ENCODE peak calls at places on chromosomes 2 and 18, in six cellular contexts. Y, F, C, M, L and Q are unnamed samples.

GRCh38 chr18:69518989-69519388 is 118.3 kb downstream of the DOK6 start:
- DNase-seq in L (no peak), Y (no peak), F (no peak), M (no peak), C (no peak), Q (peak; percentile 32)

GRCh38 chr18:3397031-3397750 is 52.8 kb upstream of the TGIF1 start:
- DNase-seq in C (no peak), M (no peak), F (no peak), L (no peak), Y (no peak), Q (no peak)

GRCh38 chr18:50013363-50014138 is 181.4 kb downstream of the MYO5B start:
- DNase-seq in C (peak; percentile 57), L (no peak), M (no peak), F (no peak), Y (no peak), Q (no peak)

GRCh38 chr18:61639886-61640285 is 252.9 kb downstream of the RNF152 start:
- DNase-seq in M (no peak), F (no peak), L (no peak), C (no peak), Y (no peak), Q (no peak)

GRCh38 chr2:59885536-59885935 is 667.9 kb downstream of the BCL11A start:
- DNase-seq in L (no peak), F (no peak), M (no peak), Y (no peak), C (no peak), Q (no peak)

GRCh38 chr2:27249891-27250651 is 12.8 kb downstream of the SLC30A3 start:
- DNase-seq in M (peak; percentile 90), Y (peak; percentile 31), F (peak; percentile 62), L (peak; percentile 79), C (peak; percentile 11), Q (peak; percentile 27)

GRCh38 chr2:27685577-27685976 is 21.9 kb downstream of the SLC4A1AP start:
- DNase-seq in C (no peak), L (no peak), F (no peak), M (no peak), Y (no peak), Q (no peak)

GRCh38 chr2:101253013-101253712 is 477 bp downstream of the CNOT11 start:
- DNase-seq in L (peak; percentile 48), F (peak; percentile 41), Y (peak; percentile 32), C (peak; percentile 40), M (no peak), Q (peak; percentile 51)

GRCh38 chr2:49755777-49756176 is 601.5 kb upstream of the FSHR start:
- DNase-seq in F (no peak), C (no peak), L (no peak), Y (no peak), M (no peak), Q (no peak)

GRCh38 chr2:75562513-75562864 is 1.8 kb upstream of the EVA1A start:
- DNase-seq in C (no peak), F (no peak), M (no peak), L (no peak), Y (peak; percentile 61), Q (peak; percentile 33)

GRCh38 chr2:165390875-165391274 is 78.6 kb upstream of the CSRNP3 start:
- DNase-seq in F (no peak), M (no peak), C (no peak), L (no peak), Y (no peak), Q (no peak)

GRCh38 chr2:191724015-191724414 is 46.1 kb downstream of the NABP1 start:
- DNase-seq in M (no peak), L (no peak), F (no peak), C (no peak), Y (no peak), Q (no peak)

GRCh38 chr2:128347701-128348504 is 29.2 kb upstream of the HS6ST1 start:
- DNase-seq in M (no peak), C (peak; percentile 36), Y (no peak), L (no peak), F (no peak), Q (peak; percentile 91)

GRCh38 chr18:44679912-44680270 is 797 bp upstream of the SETBP1 start:
- DNase-seq in C (no peak), F (peak; percentile 54), M (peak; percentile 67), Y (no peak), L (peak; percentile 52), Q (peak; percentile 64)

GRCh38 chr18:36544036-36544725 is 246.7 kb downstream of the FHOD3 start:
- DNase-seq in M (no peak), C (no peak), L (no peak), Y (no peak), F (no peak), Q (no peak)

GRCh38 chr18:69858897-69859296 is 88.8 kb downstream of the CD226 start:
- DNase-seq in C (no peak), M (no peak), Y (no peak), F (no peak), L (no peak), Q (no peak)

GRCh38 chr2:222318712-222319575 is 20.1 kb upstream of the PAX3 start:
- DNase-seq in Y (no peak), C (no peak), L (no peak), M (peak; percentile 81), F (peak; percentile 54), Q (no peak)

GRCh38 chr2:223460774-223461211 is 141.4 kb downstream of the SCG2 start:
- DNase-seq in F (no peak), C (peak; percentile 68), Y (peak; percentile 73), M (no peak), L (no peak), Q (peak; percentile 70)

GRCh38 chr2:17162721-17163120 is 355.5 kb downstream of the RAD51AP2 start:
- DNase-seq in C (no peak), Y (no peak), M (no peak), L (no peak), F (no peak), Q (no peak)

GRCh38 chr2:45874324-45874723 is 222.8 kb downstream of the PRKCE start:
- DNase-seq in C (no peak), L (no peak), F (no peak), Y (no peak), M (no peak), Q (peak; percentile 44)

GRCh38 chr18:6731197-6731596 is 1.7 kb downstream of the ARHGAP28 start:
- DNase-seq in F (no peak), Y (peak; percentile 74), M (no peak), C (peak; percentile 45), L (no peak), Q (peak; percentile 54)

GRCh38 chr2:236909802-236910201 is 175.9 kb upstream of the COPS8 start:
- DNase-seq in L (no peak), F (no peak), M (no peak), Y (no peak), C (no peak), Q (no peak)

GRCh38 chr2:12173271-12173942 is 427.0 kb downstream of the LPIN1 start:
- DNase-seq in F (no peak), L (no peak), C (peak; percentile 11), M (no peak), Y (no peak), Q (peak; percentile 22)

GRCh38 chr2:44934521-44934961 is 7.0 kb upstream of the SIX3 start:
- DNase-seq in F (no peak), Y (no peak), C (no peak), L (no peak), M (no peak), Q (no peak)

GRCh38 chr2:238103465-238104070 is 3.4 kb downstream of the ESPNL start:
- DNase-seq in Y (no peak), M (peak; percentile 34), F (no peak), L (no peak), C (no peak), Q (no peak)

GRCh38 chr18:57930476-57930875 is 113.5 kb upstream of the NEDD4L start:
- DNase-seq in F (no peak), C (no peak), Y (no peak), L (no peak), M (no peak), Q (no peak)

GRCh38 chr2:186503827-186504606 is 18.0 kb downstream of the ZC3H15 start:
- DNase-seq in Y (no peak), F (no peak), C (no peak), L (no peak), M (no peak), Q (peak; percentile 64)

GRCh38 chr2:195477996-195478382 is 179.0 kb upstream of the SLC39A10 start:
- DNase-seq in F (no peak), L (no peak), M (no peak), C (no peak), Y (peak; percentile 20), Q (no peak)

GRCh38 chr2:197799072-197799471 is 5.3 kb upstream of the PLCL1 start:
- DNase-seq in F (no peak), L (no peak), Y (no peak), M (no peak), C (no peak), Q (no peak)

GRCh38 chr2:189014426-189015138 is 40.4 kb downstream of the COL3A1 start:
- DNase-seq in L (no peak), M (no peak), Y (no peak), F (no peak), C (peak; percentile 37), Q (peak; percentile 80)